ENCODE peak calls at places on chromosomes 12 and 14, in five cellular contexts. R is GM12892, V is SK-N-SH, W is GM12878, G is HepG2. F is an unnamed sample.

GRCh38 chr12:1471224-1471623 is 123.2 kb downstream of the FBXL14 start:
- DNase-seq in W (no peak), G (no peak), V (no peak), R (no peak), F (no peak)

GRCh38 chr14:49492151-49492550 is 94.0 kb downstream of the RPS29 start:
- DNase-seq in R (no peak), V (no peak), G (no peak), W (no peak), F (no peak)

GRCh38 chr12:11765817-11766794 is 116.6 kb downstream of the ETV6 start:
- DNase-seq in G (no peak), V (no peak), R (no peak), W (peak; percentile 92), F (no peak)

GRCh38 chr14:40213701-40214100 is 781.5 kb upstream of the FBXO33 start:
- DNase-seq in R (no peak), V (no peak), W (no peak), G (no peak), F (no peak)

GRCh38 chr14:21103165-21103709 is 2.4 kb downstream of the TMEM253 start:
- DNase-seq in V (peak; percentile 14), W (no peak), R (no peak), G (no peak), F (no peak)

GRCh38 chr12:112734859-112735258 is 56.7 kb upstream of the RPH3A start:
- DNase-seq in R (no peak), W (no peak), G (no peak), V (no peak), F (no peak)

GRCh38 chr12:113086249-113087164 is 30.0 kb downstream of the DTX1 start:
- DNase-seq in G (peak; percentile 23), R (no peak), W (peak; percentile 62), V (no peak), F (no peak)

GRCh38 chr12:111174283-111175108 is 194.4 kb downstream of the PHETA1 start:
- DNase-seq in R (no peak), W (no peak), G (no peak), V (no peak), F (no peak)

GRCh38 chr12:87382959-87383591 is 646.1 kb downstream of the C12orf50 start:
- DNase-seq in R (no peak), G (no peak), W (no peak), V (no peak), F (no peak)

DNA sequence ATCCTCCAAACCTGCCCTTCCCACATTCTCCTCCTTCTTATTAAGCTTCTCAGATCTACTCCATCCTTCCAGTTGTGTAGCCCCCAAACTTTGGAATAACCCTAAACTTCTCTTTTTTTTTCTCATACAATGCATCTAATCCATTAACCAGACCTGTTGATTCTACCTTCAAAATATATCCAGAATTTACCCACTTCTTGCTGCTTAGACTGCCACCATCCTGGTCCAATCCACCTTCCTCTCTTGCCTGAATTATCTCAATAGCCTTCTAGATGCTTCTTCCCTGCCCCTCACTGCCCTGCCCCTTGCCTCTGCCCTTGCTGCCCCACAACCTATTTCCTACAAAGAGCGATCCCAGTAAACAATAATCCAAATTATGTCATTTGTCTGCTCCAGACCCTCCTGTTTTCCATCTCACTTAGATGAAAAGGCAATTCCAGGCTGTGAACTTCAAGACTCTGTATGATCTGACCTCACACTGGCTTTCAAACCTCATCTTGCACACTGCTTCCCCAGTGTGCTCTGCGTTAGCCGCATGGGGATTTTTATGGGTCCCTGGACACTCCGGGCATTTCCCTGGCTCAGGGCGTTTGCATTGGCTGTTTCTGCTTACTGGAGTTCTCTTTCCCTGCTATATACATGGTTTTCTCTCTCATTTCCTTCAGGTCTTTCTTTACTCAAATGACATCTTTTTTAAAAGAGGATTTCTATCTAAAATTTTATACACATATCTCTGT is 42.6 kb upstream of the HIF1A start:
- DNase-seq in W (no peak), V (no peak), G (no peak), R (no peak), F (no peak)
- TF ChIP-seq TAF1 in W (no peak), V (no peak), G (no peak), R (no peak), F (no peak)

GRCh38 chr12:95605087-95605486 is 53.8 kb upstream of the USP44 start:
- DNase-seq in W (no peak), G (no peak), R (no peak), V (no peak), F (no peak)

GRCh38 chr12:95601626-95602025 is 50.4 kb upstream of the USP44 start:
- DNase-seq in V (no peak), G (no peak), R (no peak), W (no peak), F (no peak)

GRCh38 chr12:95607642-95608041 is 56.4 kb upstream of the USP44 start:
- DNase-seq in R (no peak), G (peak; percentile 18), W (no peak), V (no peak), F (no peak)

GRCh38 chr12:95608252-95609033 is 57.2 kb upstream of the USP44 start:
- DNase-seq in V (no peak), R (no peak), W (no peak), G (peak; percentile 28), F (no peak)

GRCh38 chr12:95605875-95606274 is 54.6 kb upstream of the USP44 start:
- DNase-seq in G (peak; percentile 20), W (no peak), V (no peak), R (no peak), F (no peak)
- TF ChIP-seq TAF1 in G (no peak), W (no peak), V (no peak), R (no peak), F (no peak)

DNA sequence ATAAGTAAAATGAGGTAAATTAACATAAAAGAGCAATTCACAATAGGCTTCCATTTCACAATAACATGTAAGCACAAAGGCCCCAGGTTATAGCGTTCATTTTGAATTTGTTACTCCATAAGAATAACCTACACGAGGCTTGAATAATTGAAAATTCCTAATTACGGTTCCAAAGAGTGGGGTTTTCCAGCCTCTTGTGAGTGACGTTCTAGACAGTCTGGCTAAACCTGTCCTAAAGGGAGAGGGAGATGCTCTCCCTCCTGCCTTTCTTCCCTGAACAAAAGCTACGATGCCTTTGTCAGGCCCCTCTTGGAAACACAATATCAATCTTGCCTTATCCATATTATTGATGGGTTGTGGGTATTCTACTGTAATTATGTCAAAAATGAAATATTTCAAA is 24.3 kb upstream of the VRK1 start:
- DNase-seq in V (no peak), R (no peak), G (no peak), W (no peak), F (no peak)
- TF ChIP-seq TAF1 in V (no peak), R (no peak), G (no peak), W (no peak), F (no peak)

GRCh38 chr12:119180380-119181040 is 1.8 kb downstream of the HSPB8 start:
- DNase-seq in R (no peak), G (no peak), W (no peak), V (no peak), F (no peak)

GRCh38 chr12:119178544-119179334 is at the start of gene HSPB8:
- DNase-seq in V (peak; percentile 83), W (no peak), G (peak; percentile 21), R (no peak), F (no peak)

GRCh38 chr12:119181202-119181601 is 2.5 kb downstream of the HSPB8 start:
- DNase-seq in R (no peak), G (no peak), W (no peak), V (no peak), F (no peak)

GRCh38 chr12:119177724-119178380 is 879 bp upstream of the HSPB8 start:
- DNase-seq in V (no peak), R (no peak), W (no peak), G (no peak), F (no peak)

DNA sequence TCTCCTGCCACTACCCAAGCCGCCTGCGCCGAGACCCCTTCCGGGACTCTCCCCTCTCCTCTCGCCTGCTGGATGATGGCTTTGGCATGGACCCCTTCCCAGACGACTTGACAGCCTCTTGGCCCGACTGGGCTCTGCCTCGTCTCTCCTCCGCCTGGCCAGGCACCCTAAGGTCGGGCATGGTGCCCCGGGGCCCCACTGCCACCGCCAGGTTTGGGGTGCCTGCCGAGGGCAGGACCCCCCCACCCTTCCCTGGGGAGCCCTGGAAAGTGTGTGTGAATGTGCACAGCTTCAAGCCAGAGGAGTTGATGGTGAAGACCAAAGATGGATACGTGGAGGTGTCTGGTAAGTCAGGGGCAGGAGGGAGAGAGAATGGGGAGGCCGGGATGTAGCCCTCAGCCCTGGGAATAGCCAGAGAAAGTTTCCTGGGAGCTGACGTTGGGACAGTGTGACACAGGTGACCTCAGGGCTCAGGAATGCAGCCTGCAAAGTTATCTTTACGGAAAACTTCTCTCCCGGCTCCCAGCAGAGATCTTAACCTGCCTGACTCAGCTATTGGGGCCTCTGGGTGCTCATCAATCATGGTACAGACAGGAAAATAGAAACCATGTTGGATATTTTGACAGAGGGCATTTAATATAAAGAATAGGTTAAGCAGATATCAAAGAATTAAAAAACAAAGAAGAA is 747 bp downstream of the HSPB8 start:
- DNase-seq in V (no peak), R (no peak), G (peak; percentile 67), W (no peak), F (no peak)
- TF ChIP-seq TAF1 in V (no peak), R (no peak), G (no peak), W (no peak), F (no peak)

DNA sequence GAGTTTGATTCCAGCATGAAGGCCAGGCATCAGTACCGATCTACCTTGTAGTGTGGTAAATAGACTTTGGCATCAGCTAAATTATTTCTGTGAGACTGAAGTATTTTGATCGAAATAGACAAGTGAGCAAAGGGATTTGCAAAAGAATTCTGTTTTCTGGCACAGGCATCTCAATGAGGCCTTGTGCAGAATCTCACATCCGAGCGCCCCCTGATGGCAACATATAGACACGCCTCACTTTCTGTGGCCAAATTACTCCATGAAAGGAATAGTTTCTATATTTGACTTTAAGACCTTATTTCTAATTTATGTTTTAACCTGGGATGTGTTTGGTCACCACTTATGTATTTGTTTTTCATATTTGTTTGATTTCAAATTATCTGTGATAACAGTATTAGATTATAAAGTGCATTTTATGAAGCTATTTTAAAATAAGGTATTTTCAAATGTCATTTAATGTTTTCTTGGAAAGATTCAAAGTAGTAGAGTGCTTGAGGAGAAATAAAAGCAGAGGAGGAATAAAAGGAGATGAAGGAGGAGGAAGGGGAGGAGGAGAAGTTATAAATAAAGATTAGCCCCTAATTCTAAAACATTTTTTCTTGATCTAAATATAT is 731.9 kb downstream of the NRXN3 start:
- DNase-seq in W (no peak), V (peak; percentile 7), R (no peak), G (peak; percentile 8), F (no peak)
- TF ChIP-seq TAF1 in W (no peak), V (no peak), R (no peak), G (no peak), F (no peak)

DNA sequence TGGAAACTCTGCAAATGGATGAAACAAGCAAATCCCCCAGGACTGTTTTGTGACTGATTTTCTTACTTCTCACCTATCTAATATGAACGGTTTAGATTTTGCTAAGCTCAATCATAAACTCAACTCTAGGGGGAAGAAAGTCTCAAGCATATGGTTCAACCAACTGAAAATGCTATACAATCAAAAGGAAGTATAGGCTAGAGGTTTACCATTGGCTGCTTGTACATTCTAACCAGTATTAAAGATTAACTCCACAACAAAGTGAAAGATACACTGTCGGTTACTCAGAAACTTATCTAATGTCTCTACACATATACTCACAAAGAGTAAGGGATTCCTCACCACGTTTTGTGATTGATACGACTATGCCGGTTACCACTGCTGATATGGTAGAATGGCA is 281.8 kb upstream of the SOX5 start:
- DNase-seq in R (no peak), V (no peak), W (peak; percentile 32), G (no peak), F (no peak)
- TF ChIP-seq TAF1 in R (no peak), V (no peak), W (no peak), G (no peak), F (no peak)